ENCODE peak calls at places on chromosomes 2 and 18, in six cellular contexts. X is GM23248, T is neural progenitor cell, A is MM.1S, E is hepatocyte, I is PC-3. P is an unnamed sample.

GRCh38 chr18:1094408-1094807 is 189.7 kb downstream of the ADCYAP1 start:
- DNase-seq in E (no peak), T (no peak), X (peak), A (no peak), I (peak), P (no peak)

GRCh38 chr2:114127372-114127771 is 237.5 kb downstream of the ACTR3 start:
- DNase-seq in E (peak), X (peak), A (no peak), I (no peak), T (no peak), P (no peak)

GRCh38 chr2:80073134-80073561 is 231.4 kb downstream of the LRRTM1 start:
- DNase-seq in A (peak), T (peak), E (peak), I (peak), X (peak), P (peak)

GRCh38 chr18:46071894-46072867 is at the start of gene PSTPIP2:
- DNase-seq in E (peak), T (peak), X (peak), A (no peak), I (no peak), P (peak)

GRCh38 chr2:177758591-177759371 is 313.8 kb downstream of the PDE11A start:
- DNase-seq in T (peak), I (peak), X (peak), E (peak), A (no peak), P (peak)

GRCh38 chr18:42882146-42882545 is 233.3 kb downstream of the RIT2 start:
- DNase-seq in T (no peak), E (no peak), X (no peak), A (no peak), I (no peak), P (no peak)

GRCh38 chr2:235002198-235003095 is 50.6 kb downstream of the SH3BP4 start:
- DNase-seq in T (no peak), E (no peak), I (peak), A (no peak), X (no peak), P (peak)

GRCh38 chr2:28250006-28250405 is 142.7 kb upstream of the FOSL2 start:
- DNase-seq in E (peak), I (peak), X (peak), T (no peak), A (no peak), P (no peak)

GRCh38 chr2:209208211-209208610 is 215.6 kb upstream of the MAP2 start:
- DNase-seq in X (peak), T (peak), E (peak), I (peak), A (peak), P (peak)

GRCh38 chr2:11896386-11896785 is 150.0 kb downstream of the LPIN1 start:
- DNase-seq in T (peak), A (no peak), E (no peak), X (no peak), I (no peak), P (peak)

GRCh38 chr2:85353876-85354285 is 447 bp downstream of the RETSAT start:
- DNase-seq in T (peak), E (peak), I (peak), A (no peak), X (peak), P (no peak)

GRCh38 chr2:207698303-207698702 is 13.1 kb upstream of the CCNYL1 start:
- DNase-seq in A (no peak), T (no peak), I (no peak), X (no peak), E (no peak), P (no peak)

GRCh38 chr2:16933355-16933754 is 267.7 kb upstream of the CYRIA start:
- DNase-seq in E (no peak), T (peak), I (no peak), X (no peak), A (no peak), P (no peak)

GRCh38 chr2:69770193-69770702 is 28.3 kb downstream of the ANXA4 start:
- DNase-seq in I (peak), X (peak), A (peak), E (peak), T (no peak), P (no peak)

GRCh38 chr2:226835420-226835795 is 446 bp upstream of the RHBDD1 start:
- DNase-seq in X (no peak), A (peak), I (peak), T (no peak), E (peak), P (peak)

GRCh38 chr2:146978891-146979555 is 865.8 kb upstream of the ACVR2A start:
- DNase-seq in X (peak), T (no peak), I (no peak), E (no peak), A (no peak), P (peak)

GRCh38 chr18:36610716-36611115 is 218.1 kb downstream of the TPGS2 start:
- DNase-seq in X (no peak), A (no peak), I (no peak), E (no peak), T (peak), P (peak)

GRCh38 chr2:240649331-240649730 is 24.1 kb downstream of the GPR35 start:
- DNase-seq in E (no peak), X (no peak), A (no peak), T (no peak), I (no peak), P (no peak)

GRCh38 chr18:79496237-79496977 is 100.7 kb downstream of the NFATC1 start:
- DNase-seq in E (no peak), T (no peak), X (no peak), I (no peak), A (no peak), P (no peak)

GRCh38 chr2:178359192-178359912 is 91.6 kb downstream of the PRKRA start:
- DNase-seq in T (no peak), A (peak), E (no peak), X (no peak), I (no peak), P (no peak)

GRCh38 chr2:215002500-215002899 is 135.9 kb downstream of the ABCA12 start:
- DNase-seq in A (peak), I (peak), X (peak), T (peak), E (peak), P (peak)

GRCh38 chr18:78981652-78981955 is 2.0 kb downstream of the SALL3 start:
- DNase-seq in E (no peak), X (no peak), I (no peak), A (no peak), T (peak), P (peak)

GRCh38 chr2:161836664-161837063 is 212.4 kb downstream of the SLC4A10 start:
- DNase-seq in A (no peak), E (no peak), X (no peak), T (no peak), I (no peak), P (no peak)

GRCh38 chr2:12861344-12861942 is 144.7 kb downstream of the TRIB2 start:
- DNase-seq in X (peak), I (peak), E (no peak), A (peak), T (no peak), P (no peak)

GRCh38 chr18:65750421-65751144 is at the start of gene CDH7:
- DNase-seq in T (peak), E (peak), X (no peak), I (peak), A (no peak), P (peak)

GRCh38 chr2:43075906-43076585 is 150.4 kb downstream of the ZFP36L2 start:
- DNase-seq in I (peak), E (no peak), A (no peak), X (peak), T (no peak), P (no peak)

GRCh38 chr2:41919135-41919534 is 128.7 kb upstream of the PKDCC start:
- DNase-seq in I (no peak), E (no peak), T (no peak), X (no peak), A (no peak), P (no peak)

GRCh38 chr2:16218651-16219050 is 278.3 kb downstream of the MYCN start:
- DNase-seq in I (no peak), X (no peak), E (peak), A (no peak), T (peak), P (peak)

GRCh38 chr2:163593941-163594340 is 141.9 kb downstream of the FIGN start:
- DNase-seq in A (no peak), T (peak), I (no peak), X (no peak), E (no peak), P (no peak)

GRCh38 chr2:9273496-9273895 is 66.9 kb downstream of the ASAP2 start:
- DNase-seq in T (no peak), I (peak), X (no peak), E (no peak), A (no peak), P (no peak)

GRCh38 chr18:24051256-24051947 is 36.8 kb downstream of the TTC39C start:
- DNase-seq in I (peak), X (no peak), E (peak), A (no peak), T (no peak), P (no peak)

GRCh38 chr2:191888400-191889166 is 41.7 kb upstream of the CAVIN2 start:
- DNase-seq in I (no peak), T (no peak), A (no peak), X (no peak), E (no peak), P (no peak)

DNA sequence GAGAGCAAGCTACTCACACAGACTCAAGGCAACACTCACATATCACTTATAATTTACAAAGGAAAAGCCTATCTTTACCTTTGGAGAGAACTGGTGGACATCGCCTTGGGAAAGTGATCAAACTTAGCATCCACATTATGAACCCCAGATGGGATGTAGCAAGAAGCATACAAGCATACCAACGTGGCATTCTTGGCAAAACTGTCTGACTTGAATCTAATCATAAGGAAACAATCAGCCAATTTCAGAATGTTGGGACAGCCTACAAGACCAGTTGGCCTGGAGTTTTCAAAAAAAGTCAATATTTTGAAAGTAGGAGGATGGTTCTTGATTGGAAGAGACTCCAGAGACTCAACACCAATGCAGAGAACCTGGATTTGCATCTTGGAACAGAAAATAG is 79.1 kb upstream of the PMAIP1 start:
- DNase-seq in T (no peak), I (no peak), X (peak), A (no peak), E (no peak), P (no peak)
- TF ChIP-seq EZH2phosphoT487 in T (no peak), I (no peak), X (no peak), A (no peak), E (no peak), P (no peak)

DNA sequence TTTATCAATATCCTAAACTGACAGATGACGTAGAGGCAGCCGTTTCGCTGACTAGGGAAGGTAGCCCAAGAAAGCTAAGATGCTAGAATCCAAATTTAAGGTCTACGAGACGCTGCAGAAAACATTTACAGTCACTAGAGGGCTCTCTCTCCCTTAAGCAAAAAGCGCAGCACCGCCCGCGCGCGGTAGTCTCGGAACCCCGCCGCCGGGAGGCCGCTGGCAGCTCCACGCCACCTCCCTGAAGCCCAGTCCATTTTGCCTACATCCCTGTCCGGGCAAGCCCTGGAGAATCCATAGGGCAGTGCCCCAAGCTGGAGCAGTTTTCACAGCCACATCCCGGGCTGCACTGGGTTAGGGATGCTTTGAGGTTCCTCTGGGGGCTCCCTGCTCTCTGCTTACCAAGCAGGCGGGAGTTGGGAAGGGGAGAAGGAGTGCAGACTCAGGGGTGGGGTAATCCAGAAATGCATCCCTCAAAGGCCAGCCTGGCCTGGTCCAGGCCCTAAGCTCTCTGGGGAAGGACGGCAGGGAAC is 1.5 kb upstream of the DPYSL5 start:
- DNase-seq in E (peak), T (peak), X (peak), A (peak), I (peak), P (peak)
- TF ChIP-seq EZH2 in E (no peak), T (no peak), X (no peak), A (no peak), I (no peak), P (no peak)

GRCh38 chr2:232487385-232488096 is at the start of gene ECEL1:
- DNase-seq in T (peak), A (no peak), E (no peak), I (no peak), X (no peak), P (peak)
- H3K4me3 ChIP-seq in T (peak), A (no peak), E (peak), I (no peak), X (no peak), P (peak)

GRCh38 chr2:236545814-236546480 is 23.7 kb upstream of the ACKR3 start:
- DNase-seq in T (no peak), X (no peak), A (peak), I (no peak), E (no peak), P (no peak)

GRCh38 chr2:236541008-236541562 is 28.5 kb upstream of the ACKR3 start:
- DNase-seq in I (no peak), A (no peak), X (peak), E (no peak), T (no peak), P (no peak)

GRCh38 chr2:236546561-236546961 is 23.1 kb upstream of the ACKR3 start:
- DNase-seq in A (no peak), T (no peak), I (no peak), X (no peak), E (no peak), P (no peak)

GRCh38 chr2:236545248-236545658 is 24.4 kb upstream of the ACKR3 start:
- DNase-seq in I (no peak), A (no peak), X (no peak), E (no peak), T (no peak), P (no peak)

DNA sequence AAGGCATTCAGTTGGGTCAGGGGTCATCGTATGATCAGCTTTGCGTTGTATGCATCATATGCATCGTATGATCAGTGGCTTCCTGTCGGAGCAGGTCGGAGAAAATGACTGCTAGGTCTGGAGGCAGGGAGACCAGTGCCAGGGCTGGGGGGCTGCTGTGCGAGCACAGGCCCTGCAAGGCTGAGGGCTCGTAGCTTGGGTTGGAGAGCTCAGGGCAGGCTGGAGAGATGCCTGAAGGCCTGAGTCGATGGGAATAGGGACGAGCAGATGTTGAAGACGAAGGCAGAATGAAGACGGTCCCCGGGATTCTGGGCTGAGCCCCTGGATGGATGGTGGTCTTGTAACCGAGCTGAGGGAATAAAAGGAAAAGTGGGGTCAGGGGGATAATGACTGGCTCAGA is 25.3 kb upstream of the ACKR3 start:
- DNase-seq in T (no peak), I (no peak), A (no peak), E (no peak), X (no peak), P (no peak)
- TF ChIP-seq EZH2phosphoT487 in T (no peak), I (no peak), A (no peak), E (no peak), X (no peak), P (no peak)

DNA sequence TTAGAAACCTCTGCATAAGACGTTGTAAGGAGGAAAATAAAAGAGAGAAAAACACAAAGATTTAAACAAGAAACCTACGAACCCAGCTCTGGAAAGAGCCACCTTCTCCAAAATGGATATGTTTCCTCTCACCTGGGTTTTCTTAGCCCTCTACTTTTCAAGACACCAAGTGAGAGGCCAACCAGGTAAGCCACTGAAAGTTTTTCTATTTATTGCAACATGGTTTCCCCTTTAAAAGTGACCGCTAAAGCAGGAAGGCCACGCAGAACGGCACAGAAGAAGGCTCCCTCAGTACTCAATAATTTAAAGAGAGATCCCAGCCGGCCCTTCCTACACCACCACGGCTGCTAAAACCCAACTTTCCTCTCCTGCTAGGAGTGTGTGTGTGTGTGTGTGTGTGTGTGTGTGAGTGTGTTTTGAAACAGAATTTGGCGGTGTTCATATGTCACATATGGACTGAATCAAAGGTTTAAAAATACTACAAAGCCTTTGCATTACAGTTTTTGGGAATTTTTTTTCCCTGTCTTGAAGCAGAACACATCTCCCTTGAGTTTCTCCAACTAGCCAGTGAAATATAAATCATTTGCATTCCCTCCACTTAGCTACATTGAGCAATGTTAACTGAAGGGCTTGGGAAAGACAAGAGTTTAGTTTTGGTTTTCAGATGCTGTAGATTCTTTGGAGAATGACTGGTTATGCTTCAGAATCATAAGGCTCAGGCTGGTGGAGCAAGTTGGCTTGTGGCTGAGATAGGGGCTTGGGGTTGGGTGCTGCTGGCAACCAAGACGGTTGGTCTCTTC is 1.1 kb downstream of the NRP2 start:
- DNase-seq in T (no peak), I (peak), A (no peak), E (no peak), X (peak), P (no peak)
- TF ChIP-seq EZH2 in T (no peak), I (no peak), A (no peak), E (no peak), X (no peak), P (no peak)

GRCh38 chr2:172596776-172597175 is 40.9 kb downstream of the PDK1 start:
- DNase-seq in X (no peak), I (no peak), E (no peak), A (peak), T (no peak), P (no peak)
- H3K4me3 ChIP-seq in X (no peak), I (no peak), E (no peak), A (no peak), T (no peak), P (no peak)

DNA sequence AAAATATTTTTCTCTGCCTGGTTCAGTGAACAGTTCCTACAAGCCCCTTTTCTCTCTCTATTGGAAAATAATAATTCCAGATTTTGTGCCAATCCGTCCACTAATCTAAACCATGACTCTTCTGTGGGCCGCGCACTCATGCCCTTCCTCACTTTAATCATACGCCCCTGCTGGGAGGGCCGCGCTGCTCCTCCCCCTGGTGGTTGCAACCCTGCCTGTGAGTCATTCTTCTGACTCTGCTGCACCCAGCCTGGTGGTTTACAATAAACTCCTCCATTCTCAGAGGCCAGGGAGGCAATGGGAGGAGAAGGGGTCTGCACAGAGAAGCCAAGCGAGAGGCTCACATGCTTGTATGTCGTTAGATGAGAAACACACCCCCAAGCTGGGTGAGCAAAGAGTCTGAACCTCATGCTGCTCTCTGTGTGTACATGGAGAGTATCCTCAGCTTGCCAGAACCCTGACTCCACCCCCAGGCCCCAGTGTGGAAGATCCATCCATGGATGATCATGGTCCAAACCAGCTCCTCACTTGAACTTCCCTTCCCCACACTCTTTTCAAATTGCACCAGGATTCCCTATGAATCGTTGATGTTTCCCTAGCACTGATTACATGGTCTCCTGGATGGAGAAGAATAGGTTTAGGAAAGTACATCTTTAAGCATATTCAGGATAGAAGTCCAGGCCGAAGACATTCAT is 228.9 kb downstream of the ANKRD30B start:
- DNase-seq in I (peak), A (no peak), X (peak), E (no peak), T (no peak), P (no peak)
- TF ChIP-seq EZH2phosphoT487 in I (no peak), A (no peak), X (no peak), E (no peak), T (no peak), P (no peak)

DNA sequence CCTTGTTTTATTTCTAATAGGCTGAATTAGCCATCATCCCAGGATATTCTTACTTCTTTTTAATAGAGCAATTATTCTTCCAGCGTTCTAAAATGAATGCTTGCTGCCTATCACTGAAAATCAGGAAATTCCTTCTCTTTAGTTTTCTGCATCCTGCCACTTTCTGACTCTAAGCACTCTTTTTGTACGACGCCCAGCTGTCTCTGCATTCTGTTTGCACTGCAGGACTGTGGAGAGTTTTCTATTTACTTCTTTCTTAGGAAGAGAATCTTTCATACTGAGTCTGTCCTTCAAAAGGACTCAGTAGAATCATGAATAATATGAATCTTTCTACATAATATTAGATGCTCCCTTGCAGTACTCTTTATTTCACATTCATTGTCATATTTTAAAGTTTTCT is 360.3 kb upstream of the DSEL start:
- DNase-seq in T (peak), I (no peak), X (no peak), A (no peak), E (no peak), P (no peak)
- TF ChIP-seq EZH2 in T (no peak), I (no peak), X (no peak), A (no peak), E (no peak), P (no peak)

P was measured in GM23338.